ENCODE peak calls at places on chromosomes 7 and 10, in eight cellular contexts. C is GM23248, F is astrocyte, M is mammary epithelial cell, H is fibroblast of lung, V is PC-3, N is IMR-90, T is neural progenitor cell. J is an unnamed sample.

GRCh38 chr7:27587429-27587828 is 75.3 kb downstream of the HIBADH start:
- DNase-seq in C (no peak), F (no peak), M (no peak), H (no peak), V (no peak), N (no peak), T (no peak), J (no peak)

GRCh38 chr7:130946110-130946509 is 212.1 kb upstream of the KLF14 start:
- DNase-seq in C (no peak), F (no peak), M (no peak), H (no peak), V (no peak), N (no peak), T (no peak), J (no peak)

GRCh38 chr7:150994141-150994837 is 3.5 kb downstream of the NOS3 start:
- DNase-seq in C (no peak), F (no peak), M (no peak), H (no peak), V (no peak), N (no peak), T (no peak), J (peak)

GRCh38 chr7:123570390-123571182 is 13.0 kb upstream of the NDUFA5 start:
- DNase-seq in C (no peak), F (no peak), M (peak), H (no peak), V (peak), N (no peak), T (no peak), J (no peak)

GRCh38 chr7:111012799-111013675 is 77.9 kb upstream of the LRRN3 start:
- DNase-seq in C (no peak), F (no peak), M (peak), H (no peak), V (no peak), N (no peak), T (no peak), J (no peak)

GRCh38 chr7:7736671-7737070 is 18.3 kb upstream of the RPA3 start:
- DNase-seq in C (no peak), F (no peak), M (no peak), H (no peak), V (no peak), N (no peak), T (peak), J (no peak)

GRCh38 chr7:84629216-84629615 is 434.6 kb upstream of the SEMA3A start:
- DNase-seq in C (no peak), F (no peak), M (peak), H (no peak), V (peak), N (peak), T (no peak), J (no peak)

GRCh38 chr10:119655566-119656001 is 4.4 kb downstream of the BAG3 start:
- DNase-seq in C (peak), F (peak), M (peak), H (peak), V (peak), N (peak), T (no peak), J (peak)

GRCh38 chr7:55574062-55574717 is 1.9 kb upstream of the VOPP1 start:
- DNase-seq in C (peak), F (peak), M (peak), H (peak), V (no peak), N (peak), T (no peak), J (no peak)

GRCh38 chr7:16975712-16976111 is 93.9 kb upstream of the AGR3 start:
- DNase-seq in C (no peak), F (no peak), M (no peak), H (no peak), V (no peak), N (no peak), T (no peak), J (no peak)

GRCh38 chr10:97713351-97713827 is at the start of gene MARVELD1:
- DNase-seq in C (peak), F (peak), M (peak), H (peak), V (peak), N (peak), T (peak), J (peak)

GRCh38 chr7:25860206-25860881 is 291.7 kb upstream of the NFE2L3 start:
- DNase-seq in C (no peak), F (no peak), M (peak), H (no peak), V (no peak), N (peak), T (peak), J (no peak)

GRCh38 chr10:62037890-62038608 is 136.6 kb downstream of the ARID5B start:
- DNase-seq in C (no peak), F (no peak), M (no peak), H (no peak), V (peak), N (no peak), T (no peak), J (no peak)

GRCh38 chr10:102669206-102670064 is 25.2 kb downstream of the TRIM8 start:
- DNase-seq in C (peak), F (peak), M (peak), H (peak), V (peak), N (peak), T (peak), J (peak)

GRCh38 chr10:107341281-107341680 is 176.8 kb upstream of the SORCS1 start:
- DNase-seq in C (peak), F (no peak), M (no peak), H (no peak), V (peak), N (no peak), T (no peak), J (no peak)

GRCh38 chr7:361680-362415 is 71.9 kb downstream of the FOXL3 start:
- DNase-seq in C (peak), F (no peak), M (no peak), H (no peak), V (no peak), N (no peak), T (no peak), J (peak)

GRCh38 chr7:360454-361100 is 70.6 kb downstream of the FOXL3 start:
- DNase-seq in C (no peak), F (no peak), M (no peak), H (no peak), V (no peak), N (no peak), T (peak), J (peak)

GRCh38 chr7:364536-364935 is 74.6 kb downstream of the FOXL3 start:
- DNase-seq in C (no peak), F (no peak), M (no peak), H (no peak), V (no peak), N (no peak), T (no peak), J (peak)

GRCh38 chr7:363626-364025 is 73.7 kb downstream of the FOXL3 start:
- DNase-seq in C (no peak), F (no peak), M (no peak), H (no peak), V (no peak), N (no peak), T (no peak), J (peak)

GRCh38 chr7:362416-363096 is 72.6 kb downstream of the FOXL3 start:
- DNase-seq in C (peak), F (no peak), M (no peak), H (no peak), V (peak), N (peak), T (no peak), J (peak)
- H3K4me3 ChIP-seq in C (peak), F (no peak), M (no peak), H (no peak), V (peak), N (peak), T (no peak), J (peak)

GRCh38 chr7:71221049-71221448 is 89.1 kb downstream of the GALNT17 start:
- DNase-seq in C (no peak), F (no peak), M (no peak), H (no peak), V (no peak), N (no peak), T (no peak), J (no peak)
- H3K27ac ChIP-seq in C (no peak), F (no peak), M (no peak), H (no peak), V (no peak), N (no peak), T (no peak), J (no peak)

GRCh38 chr10:17003666-17004065 is 125.9 kb downstream of the CUBN start:
- DNase-seq in C (peak), F (no peak), M (no peak), H (peak), V (no peak), N (no peak), T (no peak), J (no peak)

GRCh38 chr10:17003151-17003550 is 126.5 kb downstream of the CUBN start:
- DNase-seq in C (peak), F (peak), M (peak), H (peak), V (no peak), N (peak), T (no peak), J (no peak)

GRCh38 chr10:16999665-17000451 is 129.8 kb downstream of the CUBN start:
- DNase-seq in C (peak), F (peak), M (no peak), H (peak), V (no peak), N (peak), T (no peak), J (no peak)

GRCh38 chr10:17001297-17001744 is 128.3 kb downstream of the CUBN start:
- DNase-seq in C (peak), F (no peak), M (peak), H (peak), V (peak), N (no peak), T (no peak), J (no peak)

DNA sequence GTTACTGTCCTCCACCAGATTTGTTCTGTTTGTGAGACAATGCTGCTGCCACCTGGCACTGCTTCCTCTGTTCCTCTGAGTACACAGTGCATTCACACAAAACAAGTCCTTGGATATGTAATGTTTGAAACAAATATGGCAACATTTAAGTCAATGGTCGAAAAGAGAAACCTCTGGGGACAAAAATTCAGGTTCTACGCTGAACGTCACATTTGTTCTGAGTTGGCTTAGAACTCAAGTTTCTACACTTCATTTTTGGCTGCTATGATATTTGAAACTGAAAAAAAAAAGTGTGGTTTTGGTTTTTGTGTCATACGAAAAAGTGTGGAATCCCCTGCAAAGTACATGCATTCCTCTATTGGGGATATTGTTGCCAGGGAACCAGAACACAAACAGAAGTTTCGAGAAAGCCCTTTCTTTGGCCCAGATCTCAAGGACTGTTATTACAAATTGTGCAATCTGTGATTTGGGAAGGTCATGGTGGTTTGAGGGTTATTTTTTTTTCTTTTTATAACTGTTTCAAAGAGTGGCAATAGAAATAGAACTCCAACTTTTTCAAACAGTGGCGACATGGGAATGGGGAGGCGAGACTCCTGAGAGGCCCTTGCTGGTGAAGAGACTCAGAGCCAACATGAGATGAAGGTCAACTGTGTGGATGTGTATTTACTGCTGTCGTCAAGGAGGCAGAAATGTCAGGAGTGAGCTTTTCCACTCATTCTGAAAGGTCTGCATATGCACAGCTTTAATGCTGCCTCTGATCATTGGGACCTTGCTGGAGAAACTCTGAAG is 127.5 kb downstream of the CUBN start:
- DNase-seq in C (peak), F (peak), M (peak), H (peak), V (no peak), N (peak), T (no peak), J (no peak)
- H3K9ac ChIP-seq in C (peak), F (peak), M (no peak), H (peak), V (no peak), N (no peak), T (no peak), J (no peak)

DNA sequence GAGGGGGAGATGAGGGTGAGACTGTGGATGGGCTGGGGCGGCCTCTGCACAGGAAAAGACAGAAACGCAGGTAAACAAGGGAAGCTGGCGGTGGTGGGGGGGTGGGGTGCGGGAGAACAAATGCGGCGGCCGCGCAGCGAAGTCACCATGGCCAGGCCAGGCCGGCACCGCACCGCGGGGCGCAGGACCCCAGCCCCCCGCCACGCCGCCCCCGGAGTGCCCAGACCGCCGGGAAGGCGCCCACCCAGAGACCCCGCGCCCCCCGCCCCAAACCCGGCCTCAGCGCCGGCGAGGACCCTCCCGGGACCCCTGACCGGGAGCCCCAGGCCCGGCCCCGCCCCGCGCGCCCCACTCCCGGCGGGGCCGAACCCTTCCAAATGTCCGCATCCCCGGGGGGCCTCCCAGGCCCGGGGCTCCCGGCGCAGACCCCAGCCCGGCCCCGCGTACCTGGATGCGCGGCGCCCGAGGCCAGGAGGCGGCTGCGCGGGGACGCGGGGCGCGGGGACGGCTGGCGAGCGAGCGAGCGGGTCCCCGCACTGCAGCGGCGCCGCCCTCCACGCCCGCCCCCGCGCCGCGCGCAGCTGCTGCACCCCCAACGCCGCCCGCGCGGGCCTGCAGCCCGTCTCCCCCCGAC is 14.4 kb upstream of the DNAAF5 start:
- DNase-seq in C (peak), F (no peak), M (no peak), H (no peak), V (no peak), N (no peak), T (no peak), J (peak)
- H3K4me3 ChIP-seq in C (peak), F (peak), M (no peak), H (no peak), V (no peak), N (peak), T (peak), J (peak)

GRCh38 chr7:98404840-98405239 is 4.0 kb upstream of the BAIAP2L1 start:
- DNase-seq in C (no peak), F (no peak), M (peak), H (no peak), V (no peak), N (no peak), T (no peak), J (no peak)
- H3K27ac ChIP-seq in C (no peak), F (no peak), M (no peak), H (no peak), V (no peak), N (no peak), T (no peak), J (no peak)

GRCh38 chr7:23418046-23418445 is 52.2 kb downstream of the IGF2BP3 start:
- DNase-seq in C (peak), F (peak), M (peak), H (peak), V (peak), N (peak), T (no peak), J (no peak)
- H3K9ac ChIP-seq in C (no peak), F (no peak), M (no peak), H (no peak), V (no peak), N (no peak), T (no peak), J (no peak)

GRCh38 chr7:2405601-2406345 is 2.4 kb downstream of the CHST12 start:
- DNase-seq in C (no peak), F (no peak), M (no peak), H (no peak), V (no peak), N (no peak), T (no peak), J (no peak)

GRCh38 chr7:2411815-2412586 is 8.6 kb downstream of the CHST12 start:
- DNase-seq in C (no peak), F (no peak), M (no peak), H (no peak), V (no peak), N (no peak), T (no peak), J (no peak)

GRCh38 chr7:2412587-2413201 is 9.3 kb downstream of the CHST12 start:
- DNase-seq in C (peak), F (no peak), M (no peak), H (peak), V (no peak), N (peak), T (no peak), J (no peak)

GRCh38 chr7:2411049-2411448 is 7.6 kb downstream of the CHST12 start:
- DNase-seq in C (no peak), F (no peak), M (no peak), H (no peak), V (no peak), N (no peak), T (no peak), J (no peak)

DNA sequence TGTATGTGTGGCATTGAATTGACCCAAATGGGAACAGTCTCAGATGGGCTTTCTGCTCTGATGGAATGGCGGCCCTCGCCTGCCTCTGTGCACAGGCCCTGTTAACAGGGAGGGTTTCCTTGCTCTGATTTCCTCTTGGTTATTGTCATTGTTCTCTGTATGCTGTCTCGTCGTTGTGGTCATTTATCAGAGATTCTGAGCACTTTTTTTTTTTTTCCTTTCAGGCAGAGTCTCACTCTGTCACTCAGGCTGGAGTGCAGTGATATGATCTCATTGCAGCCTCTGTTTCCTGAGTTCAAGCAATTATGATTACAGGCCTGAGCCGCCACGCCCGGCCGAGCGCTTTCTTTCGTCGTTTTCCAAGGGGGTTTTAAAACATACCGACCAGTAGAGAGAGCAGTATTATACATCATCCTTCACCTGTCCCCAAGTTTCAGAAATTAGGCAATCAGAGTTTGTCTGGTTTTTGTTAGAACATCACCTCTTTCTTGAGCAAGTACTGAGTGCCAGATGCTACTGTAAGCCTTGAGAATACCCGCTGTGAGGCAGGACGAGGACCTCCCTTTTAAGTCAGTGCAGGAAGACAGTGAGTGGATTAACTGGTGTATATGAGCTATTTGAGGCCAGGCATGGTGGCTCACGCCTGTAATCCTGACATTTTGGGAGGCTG is 6.5 kb downstream of the CHST12 start:
- DNase-seq in C (peak), F (no peak), M (no peak), H (no peak), V (no peak), N (no peak), T (no peak), J (no peak)
- H3K4me3 ChIP-seq in C (no peak), F (no peak), M (no peak), H (no peak), V (no peak), N (no peak), T (no peak), J (no peak)

DNA sequence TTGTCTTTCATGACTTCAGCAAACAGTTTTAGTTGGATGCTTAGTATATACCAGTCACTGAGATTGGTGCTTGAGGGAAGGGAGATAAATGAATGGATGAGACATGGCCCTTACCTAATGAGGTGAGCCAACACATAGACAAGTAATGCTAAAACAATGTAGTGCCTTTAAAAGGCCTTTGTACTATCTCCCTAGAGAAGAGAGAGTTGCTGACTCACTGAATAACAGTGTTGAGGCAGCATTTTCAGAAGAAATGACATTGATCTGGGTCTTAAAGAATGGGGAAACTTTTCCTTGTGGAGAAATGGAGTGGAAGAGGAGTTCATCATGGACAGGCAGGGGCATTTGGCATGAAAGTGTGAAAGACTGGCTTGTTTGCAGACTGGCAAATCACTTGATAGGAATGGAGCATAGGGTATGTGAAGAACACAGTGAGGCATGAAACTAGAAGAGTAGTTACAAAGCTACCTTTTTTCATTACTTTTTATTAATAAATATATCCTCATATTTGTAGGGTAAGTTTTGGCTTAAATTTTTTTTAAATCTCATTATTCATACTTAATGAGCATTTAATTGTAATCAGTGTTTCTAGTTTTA is 91.2 kb downstream of the KAT6B start:
- DNase-seq in C (peak), F (peak), M (peak), H (peak), V (peak), N (peak), T (no peak), J (no peak)
- H3K27ac ChIP-seq in C (peak), F (peak), M (peak), H (peak), V (peak), N (peak), T (peak), J (no peak)

DNA sequence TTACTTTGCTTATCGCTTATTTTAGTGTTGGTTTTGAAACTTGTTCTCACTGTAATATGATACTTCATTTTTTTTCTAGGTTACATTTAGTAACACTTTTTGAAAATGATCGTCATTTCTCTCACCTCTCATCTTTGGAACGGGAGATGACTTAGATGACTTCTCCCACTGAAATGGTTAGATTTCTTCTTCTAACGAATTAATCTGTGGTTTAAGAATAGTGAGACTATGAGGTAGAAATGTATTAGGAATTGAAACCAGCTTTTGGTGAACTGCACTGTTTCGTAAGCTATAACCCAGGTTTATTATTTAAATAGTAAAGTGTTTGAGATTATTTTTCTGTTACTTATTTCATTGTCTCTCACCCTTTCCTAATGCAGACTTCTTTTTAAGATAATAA is 93.7 kb downstream of the PRR15 start:
- DNase-seq in C (no peak), F (no peak), M (no peak), H (no peak), V (no peak), N (no peak), T (no peak), J (no peak)
- H3K9ac ChIP-seq in C (no peak), F (no peak), M (no peak), H (no peak), V (no peak), N (no peak), T (no peak), J (no peak)

DNA sequence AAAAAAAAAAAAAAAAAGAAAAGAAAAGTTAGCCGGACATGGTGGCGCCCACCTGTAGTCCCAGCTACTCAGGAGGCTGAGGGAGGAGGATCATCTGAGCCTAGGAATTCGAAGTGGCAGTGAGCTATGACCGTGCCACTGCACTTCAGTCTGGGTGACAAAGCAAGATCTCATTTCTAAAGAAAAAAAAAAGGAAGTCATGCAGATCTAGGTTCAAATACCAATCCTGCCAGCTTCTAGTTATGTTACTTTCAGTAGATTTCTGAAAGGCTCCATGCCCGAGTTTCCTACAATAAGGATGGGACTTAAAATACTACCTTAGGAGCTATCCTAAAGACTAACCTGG is 4.5 kb downstream of the ZC3HAV1 start:
- DNase-seq in C (no peak), F (no peak), M (no peak), H (no peak), V (no peak), N (no peak), T (no peak), J (no peak)
- H3K4me3 ChIP-seq in C (no peak), F (no peak), M (no peak), H (no peak), V (no peak), N (no peak), T (no peak), J (no peak)